ENCODE peak calls at places on chromosomes 12 and 14, in nine cellular contexts. S is heart left ventricle, T is mesenchymal stem cell, K is OCI-LY7, N is PC-3, G is GM23248, Z is A549, D is fibroblast of lung, P is uterus. E is an unnamed sample.

GRCh38 chr12:124422570-124423523 is 128.0 kb downstream of the RFLNA start:
- DNase-seq in G (peak; percentile 97), T (peak; percentile 99), K (no peak), S (peak; percentile 93), D (peak; percentile 98), N (peak; percentile 91), Z (peak; percentile 98), P (peak; percentile 95), E (no peak)

GRCh38 chr14:100533647-100534485 is 53.4 kb downstream of the BEGAIN start:
- DNase-seq in K (no peak), D (peak; percentile 22), S (peak; percentile 19), G (peak; percentile 48), P (peak; percentile 41), T (no peak), Z (no peak), N (no peak), E (no peak)

GRCh38 chr14:50821471-50822464 is 9.2 kb downstream of the NIN start:
- DNase-seq in Z (no peak), S (peak; percentile 37), P (no peak), T (no peak), G (no peak), K (no peak), N (no peak), D (no peak), E (no peak)

GRCh38 chr12:111624540-111624939 is 25.4 kb upstream of the ATXN2 start:
- DNase-seq in G (no peak), T (no peak), Z (no peak), S (no peak), P (no peak), D (no peak), N (peak; percentile 88), K (no peak), E (no peak)

GRCh38 chr12:99111600-99111999 is 466.5 kb downstream of the APAF1 start:
- DNase-seq in N (peak; percentile 11), K (no peak), T (no peak), P (no peak), G (no peak), Z (no peak), D (no peak), S (no peak), E (no peak)

GRCh38 chr14:90561920-90562319 is 165.1 kb downstream of the CALM1 start:
- DNase-seq in P (no peak), S (no peak), K (no peak), D (no peak), T (no peak), N (no peak), Z (no peak), G (no peak), E (no peak)

GRCh38 chr14:102472815-102473158 is 36.8 kb downstream of the ANKRD9 start:
- DNase-seq in N (no peak), S (no peak), G (no peak), P (no peak), D (no peak), Z (no peak), K (no peak), T (no peak), E (no peak)

GRCh38 chr12:88934163-88934747 is 354.0 kb upstream of the KITLG start:
- DNase-seq in K (no peak), G (peak; percentile 78), S (no peak), N (peak; percentile 78), Z (no peak), P (no peak), D (peak; percentile 39), T (no peak), E (no peak)

GRCh38 chr14:31241450-31242114 is 34.0 kb upstream of the HECTD1 start:
- DNase-seq in S (no peak), D (peak; percentile 40), N (no peak), Z (no peak), T (peak; percentile 17), G (peak; percentile 9), K (no peak), P (no peak), E (peak; percentile 52)

GRCh38 chr14:24095196-24096068 is 1.3 kb downstream of the PCK2 start:
- DNase-seq in S (peak; percentile 44), K (peak; percentile 66), T (peak; percentile 63), Z (no peak), D (peak; percentile 62), P (peak; percentile 32), N (no peak), G (peak; percentile 77), E (peak; percentile 9)

GRCh38 chr14:58280954-58281787 is 17.2 kb upstream of the ARID4A start:
- DNase-seq in G (peak; percentile 85), N (peak; percentile 49), T (peak; percentile 96), P (peak; percentile 54), K (no peak), D (peak; percentile 91), Z (peak; percentile 28), S (peak; percentile 61), E (no peak)

GRCh38 chr14:99592933-99593753 is 10.9 kb downstream of the CCDC85C start:
- DNase-seq in G (no peak), S (peak; percentile 55), D (no peak), T (no peak), P (no peak), Z (no peak), K (no peak), N (no peak), E (no peak)

DNA sequence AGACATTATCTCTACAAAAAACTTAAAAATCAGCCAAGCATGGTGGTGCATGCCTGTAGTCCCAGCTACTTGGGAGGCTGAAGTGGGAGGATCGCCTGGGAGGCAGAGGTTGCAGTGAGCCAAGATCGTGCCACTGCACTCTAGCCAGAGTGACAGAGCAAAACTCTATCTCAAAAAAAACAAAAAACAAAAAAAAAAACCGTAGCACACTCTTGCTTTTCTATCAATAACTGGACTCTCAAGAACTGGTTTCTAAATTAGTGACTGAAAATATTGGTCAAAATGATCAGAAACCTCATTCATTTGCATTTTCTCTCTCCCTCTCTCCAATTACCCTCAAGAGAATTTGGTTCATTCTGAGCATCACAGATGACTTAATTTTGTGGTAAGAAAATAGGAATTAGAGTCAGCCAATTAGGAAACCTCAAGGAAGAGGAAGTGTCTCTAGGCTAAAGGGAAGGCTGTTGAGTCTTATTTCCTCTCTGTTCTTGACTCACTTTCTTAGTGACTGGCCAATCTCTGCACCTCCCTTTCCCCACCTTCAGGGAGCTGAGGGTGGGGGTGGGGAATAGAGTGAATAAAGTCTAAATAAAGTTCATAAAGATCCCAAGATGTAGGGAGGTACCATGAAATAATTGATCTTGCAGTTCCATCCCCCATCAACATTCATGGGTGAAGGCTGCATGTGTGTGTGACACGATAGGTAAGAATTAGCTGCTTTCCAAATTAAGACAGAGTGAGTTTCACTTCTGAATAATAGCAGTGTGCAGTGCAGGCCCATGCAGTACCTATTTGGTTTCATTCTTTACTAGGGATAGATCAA is 6.8 kb upstream of the PSMA6 start:
- DNase-seq in N (peak; percentile 33), D (no peak), S (no peak), K (peak; percentile 81), P (no peak), T (no peak), G (peak; percentile 30), Z (no peak), E (no peak)
- H3K4me1 ChIP-seq in N (peaks cover 9% of the 10 kb centered on the region), D (no peaks in the 10 kb centered on the region), S (no peaks in the 10 kb centered on the region), K (peaks cover 81% of the 10 kb centered on the region), P (no peaks in the 10 kb centered on the region), T (no peaks in the 10 kb centered on the region), G (peaks cover 5% of the 10 kb centered on the region), Z (peaks cover 6% of the 10 kb centered on the region), E (peaks cover 5% of the 10 kb centered on the region)

GRCh38 chr14:70935135-70935534 is 27.9 kb downstream of the PCNX1 start:
- DNase-seq in P (no peak), K (no peak), G (no peak), S (no peak), N (no peak), D (no peak), Z (no peak), T (no peak), E (no peak)

GRCh38 chr14:70934502-70935134 is 27.4 kb downstream of the PCNX1 start:
- DNase-seq in N (no peak), K (no peak), Z (no peak), S (no peak), P (no peak), G (peak; percentile 72), T (peak; percentile 86), D (peak; percentile 71), E (peak; percentile 58)

GRCh38 chr14:70934084-70934483 is 26.8 kb downstream of the PCNX1 start:
- DNase-seq in T (no peak), D (peak; percentile 79), G (peak; percentile 61), K (no peak), S (no peak), N (no peak), Z (no peak), P (no peak), E (no peak)

GRCh38 chr14:70926187-70926830 is 19.1 kb downstream of the PCNX1 start:
- DNase-seq in D (no peak), S (no peak), Z (no peak), P (no peak), T (no peak), G (no peak), N (no peak), K (no peak), E (no peak)

GRCh38 chr14:70931008-70931407 is 23.7 kb downstream of the PCNX1 start:
- DNase-seq in Z (no peak), K (no peak), G (no peak), N (no peak), T (peak; percentile 26), D (no peak), P (no peak), S (no peak), E (no peak)
- H3K4me1 ChIP-seq in Z (peaks cover 21% of the 10 kb centered on the region), K (no peaks in the 10 kb centered on the region), G (peaks cover 37% of the 10 kb centered on the region), N (no peaks in the 10 kb centered on the region), T (peaks cover 4% of the 10 kb centered on the region), D (peaks cover 7% of the 10 kb centered on the region), P (no peaks in the 10 kb centered on the region), S (peaks cover 19% of the 10 kb centered on the region), E (peaks cover 4% of the 10 kb centered on the region)

DNA sequence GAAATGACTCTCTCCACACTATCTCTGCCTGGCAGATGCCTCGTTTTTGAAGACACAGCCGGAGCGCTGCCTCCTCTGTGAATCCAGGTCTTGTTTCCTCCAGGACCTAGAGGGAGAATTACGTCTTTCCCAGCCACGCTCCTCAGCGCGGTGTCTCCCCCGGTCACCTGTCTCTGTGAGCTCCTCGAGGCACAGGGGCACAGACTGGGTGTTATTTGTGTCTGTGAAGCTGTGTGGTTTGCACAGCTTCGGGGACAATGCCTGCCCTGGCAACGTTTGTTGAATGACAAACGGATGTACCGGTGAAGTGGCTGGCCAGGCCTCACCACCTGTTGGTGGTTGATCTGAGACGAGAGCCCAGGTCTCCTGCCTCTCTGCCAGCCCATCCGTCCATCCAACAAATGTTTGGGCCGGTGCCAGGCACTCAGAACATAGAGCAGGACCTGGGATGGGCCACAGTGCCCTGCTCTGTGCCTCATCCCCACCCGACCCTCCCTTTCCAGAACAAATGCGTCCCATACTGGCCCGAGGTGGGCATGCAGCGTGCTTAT is 6.1 kb downstream of the PTPN6 start:
- DNase-seq in N (no peak), D (no peak), K (no peak), S (no peak), G (no peak), P (no peak), Z (no peak), T (no peak), E (no peak)
- H3K4me1 ChIP-seq in N (peaks cover 11% of the 10 kb centered on the region), D (peaks cover 1% of the 10 kb centered on the region), K (peaks cover 90% of the 10 kb centered on the region), S (peaks cover 26% of the 10 kb centered on the region), G (peaks cover 7% of the 10 kb centered on the region), P (peaks cover 3% of the 10 kb centered on the region), Z (peaks cover 15% of the 10 kb centered on the region), T (peaks cover 18% of the 10 kb centered on the region), E (peaks cover 6% of the 10 kb centered on the region)

DNA sequence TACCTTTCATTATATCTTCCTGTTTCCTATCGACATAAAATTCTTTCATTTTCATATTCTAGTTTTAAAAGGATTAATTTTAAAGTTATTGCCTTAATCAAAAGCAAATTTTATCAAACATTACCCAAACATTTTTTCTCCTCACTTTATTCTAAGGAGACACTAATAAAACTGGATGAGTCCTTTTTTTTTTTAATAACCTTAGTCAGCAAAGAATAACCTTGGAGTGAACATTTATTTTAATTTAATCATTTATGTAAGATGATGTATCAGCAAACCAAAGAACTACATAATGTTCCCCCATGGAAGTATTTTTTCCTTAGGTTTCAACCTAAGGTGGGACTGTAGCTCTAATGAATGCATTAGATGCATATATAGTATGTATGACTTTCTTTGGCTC is 83.9 kb downstream of the RAD52 start:
- DNase-seq in N (no peak), G (no peak), T (no peak), S (no peak), P (no peak), Z (no peak), D (no peak), K (no peak), E (no peak)
- H3K4me1 ChIP-seq in N (no peaks in the 10 kb centered on the region), G (no peaks in the 10 kb centered on the region), T (no peaks in the 10 kb centered on the region), S (no peaks in the 10 kb centered on the region), P (no peaks in the 10 kb centered on the region), Z (peaks cover 3% of the 10 kb centered on the region), D (no peaks in the 10 kb centered on the region), K (no peaks in the 10 kb centered on the region), E (no peaks in the 10 kb centered on the region)

E was measured in cardiac muscle cell.